ENCODE peak calls at places on chromosomes 16 and 17, in four cellular contexts. Q is CD8-positive, alpha-beta T cell; X is Panc1; S is GM13976. N is an unnamed sample.

GRCh38 chr17:76438906-76439305 is 14.0 kb downstream of the UBE2O start:
- DNase-seq in Q (no peak), X (no peak), S (no peak), N (no peak)

GRCh38 chr16:58393138-58393504 is 850 bp downstream of the GINS3 start:
- DNase-seq in Q (no peak), X (no peak), S (peak; percentile 37), N (no peak)

GRCh38 chr16:49419016-49419415 is 45.4 kb downstream of the C16orf78 start:
- DNase-seq in Q (no peak), X (no peak), S (no peak), N (no peak)

GRCh38 chr16:2724088-2724676 is 4.2 kb upstream of the PRSS27 start:
- DNase-seq in Q (no peak), X (no peak), S (no peak), N (no peak)

GRCh38 chr17:60606036-60606435 is 6.0 kb downstream of the PPM1D start:
- DNase-seq in Q (no peak), X (no peak), S (no peak), N (no peak)

GRCh38 chr16:4115209-4115940 is 867 bp downstream of the ADCY9 start:
- DNase-seq in Q (peak; percentile 19), X (no peak), S (peak; percentile 71), N (peak; percentile 56)

GRCh38 chr17:53090770-53091169 is 732.0 kb upstream of the KIF2B start:
- DNase-seq in Q (no peak), X (no peak), S (no peak), N (no peak)

GRCh38 chr16:28844226-28844885 is 1.8 kb downstream of the TUFM start:
- DNase-seq in Q (no peak), X (no peak), S (no peak), N (no peak)

GRCh38 chr17:60665602-60666001 is 12.0 kb upstream of the BCAS3 start:
- DNase-seq in Q (no peak), X (no peak), S (no peak), N (no peak)

GRCh38 chr16:11621920-11622651 is 35.4 kb upstream of the LITAF start:
- DNase-seq in Q (peak; percentile 63), X (no peak), S (peak; percentile 54), N (no peak)

GRCh38 chr16:56233795-56234566 is 42.7 kb downstream of the GNAO1 start:
- DNase-seq in Q (no peak), X (no peak), S (no peak), N (no peak)

GRCh38 chr17:1601571-1601970 is 27.1 kb downstream of the SLC43A2 start:
- DNase-seq in Q (no peak), X (no peak), S (no peak), N (no peak)

GRCh38 chr17:64115871-64116534 is 13.9 kb downstream of the ERN1 start:
- DNase-seq in Q (no peak), X (no peak), S (no peak), N (no peak)

GRCh38 chr17:47945529-47946508 is 4.4 kb downstream of the PNPO start:
- DNase-seq in Q (no peak), X (no peak), S (no peak), N (no peak)

GRCh38 chr17:48547839-48548686 is 3.2 kb upstream of the HOXB2 start:
- DNase-seq in Q (no peak), X (no peak), S (no peak), N (peak; percentile 38)

GRCh38 chr16:23729503-23730424 is 16.7 kb upstream of the ERN2 start:
- DNase-seq in Q (no peak), X (peak; percentile 7), S (no peak), N (peak; percentile 71)

GRCh38 chr16:1125471-1125870 is 27.4 kb upstream of the CACNA1H start:
- DNase-seq in Q (no peak), X (no peak), S (no peak), N (peak; percentile 34)

GRCh38 chr17:80613732-80614071 is 69.1 kb downstream of the RPTOR start:
- DNase-seq in Q (no peak), X (no peak), S (no peak), N (no peak)

GRCh38 chr17:32331243-32332040 is 10.5 kb downstream of the C17orf75 start:
- DNase-seq in Q (no peak), X (no peak), S (no peak), N (no peak)

GRCh38 chr17:47291242-47291873 is 32.4 kb upstream of the EFCAB13 start:
- DNase-seq in Q (no peak), X (no peak), S (no peak), N (no peak)

DNA sequence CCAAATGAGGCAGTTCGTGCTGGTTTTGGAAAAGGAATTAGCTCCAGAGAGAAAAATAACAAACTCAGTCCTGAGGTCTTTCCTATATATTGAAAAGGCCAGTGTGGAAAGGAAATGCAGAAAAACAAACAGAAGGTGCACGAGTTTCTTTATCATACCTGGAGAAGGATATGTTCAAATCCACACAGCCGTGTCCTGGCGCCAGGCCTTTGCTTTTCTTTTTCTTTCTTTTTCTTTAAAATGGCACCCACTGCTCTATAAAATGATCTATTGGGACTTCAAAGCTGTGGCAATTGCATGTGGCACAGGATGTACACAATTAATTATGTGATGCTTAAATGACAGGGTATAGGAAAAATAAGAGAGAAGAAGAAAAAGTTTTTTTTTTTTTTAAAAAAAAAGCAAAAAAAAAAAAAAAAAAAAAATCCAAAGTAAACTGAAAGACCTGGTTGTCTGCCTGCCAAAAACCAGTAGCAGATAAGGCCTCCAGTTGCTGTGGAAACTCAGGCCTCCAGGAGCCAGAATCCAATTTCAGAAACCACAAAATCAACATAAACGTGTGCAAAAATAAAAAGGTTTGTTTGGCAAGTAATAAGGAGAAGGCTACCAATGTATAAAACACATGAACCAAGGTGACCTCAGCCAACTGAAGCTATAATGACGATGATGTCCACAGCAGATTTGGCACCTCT is 957.6 kb upstream of the SOX9 start:
- DNase-seq in Q (no peak), X (no peak), S (no peak), N (peak; percentile 58)
- TF ChIP-seq CTCF in Q (no peak), X (no peak), S (no peak), N (no peak)

GRCh38 chr16:81445926-81446317 is 1.3 kb downstream of the CMIP start:
- DNase-seq in Q (no peak), X (no peak), S (no peak), N (no peak)

GRCh38 chr16:81443688-81444447 is 740 bp upstream of the CMIP start:
- DNase-seq in Q (no peak), X (no peak), S (no peak), N (peak; percentile 45)

GRCh38 chr16:81446318-81447275 is 2.0 kb downstream of the CMIP start:
- DNase-seq in Q (no peak), X (no peak), S (peak; percentile 59), N (peak; percentile 65)

GRCh38 chr16:81444448-81445121 is at the start of gene CMIP:
- DNase-seq in Q (peak; percentile 68), X (no peak), S (peak; percentile 97), N (peak; percentile 92)

DNA sequence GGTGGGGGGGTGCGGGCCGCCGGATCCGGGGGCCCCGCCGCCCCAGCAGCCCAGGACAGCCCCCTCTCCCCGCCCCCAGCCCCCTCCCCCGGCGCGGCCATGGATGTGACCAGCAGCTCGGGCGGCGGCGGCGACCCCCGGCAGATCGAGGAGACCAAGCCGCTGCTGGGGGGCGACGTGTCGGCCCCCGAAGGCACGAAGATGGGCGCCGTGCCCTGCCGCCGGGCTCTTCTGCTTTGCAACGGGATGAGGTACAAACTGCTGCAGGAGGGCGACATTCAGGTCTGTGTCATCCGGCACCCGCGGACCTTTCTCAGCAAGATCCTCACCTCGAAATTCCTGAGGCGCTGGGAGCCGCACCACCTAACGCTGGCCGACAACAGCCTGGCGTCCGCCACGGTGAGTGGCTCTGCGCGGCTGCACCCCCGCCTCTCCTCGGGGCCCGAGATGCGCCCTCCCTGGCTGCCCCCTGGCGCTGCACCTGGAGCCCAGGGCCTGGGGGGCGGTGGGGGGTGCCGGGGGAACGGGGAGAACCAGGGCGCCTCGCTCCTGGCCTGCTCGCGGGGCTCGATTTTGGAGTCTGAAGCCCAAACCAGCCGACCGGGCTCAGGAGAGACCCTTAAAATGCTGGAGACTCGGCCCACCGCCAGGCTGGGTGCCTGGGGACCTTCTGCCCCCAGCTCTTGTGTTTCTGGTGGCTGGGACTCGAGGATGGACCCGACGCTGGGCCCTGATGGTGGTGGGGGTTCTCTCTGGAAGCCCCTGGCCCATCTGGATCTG is 725 bp downstream of the CMIP start:
- DNase-seq in Q (no peak), X (no peak), S (peak; percentile 77), N (peak; percentile 63)
- TF ChIP-seq CTCF in Q (no peak), X (peak; percentile 50), S (peak; percentile 39), N (no peak)

GRCh38 chr16:85915125-85915845 is 16.3 kb downstream of the IRF8 start:
- DNase-seq in Q (no peak), X (no peak), S (no peak), N (no peak)

GRCh38 chr16:85917959-85918358 is 19.0 kb downstream of the IRF8 start:
- DNase-seq in Q (no peak), X (no peak), S (peak; percentile 52), N (no peak)

GRCh38 chr16:85916141-85916890 is 17.4 kb downstream of the IRF8 start:
- DNase-seq in Q (no peak), X (no peak), S (no peak), N (peak; percentile 75)

GRCh38 chr16:85918436-85918835 is 19.5 kb downstream of the IRF8 start:
- DNase-seq in Q (no peak), X (no peak), S (no peak), N (no peak)

DNA sequence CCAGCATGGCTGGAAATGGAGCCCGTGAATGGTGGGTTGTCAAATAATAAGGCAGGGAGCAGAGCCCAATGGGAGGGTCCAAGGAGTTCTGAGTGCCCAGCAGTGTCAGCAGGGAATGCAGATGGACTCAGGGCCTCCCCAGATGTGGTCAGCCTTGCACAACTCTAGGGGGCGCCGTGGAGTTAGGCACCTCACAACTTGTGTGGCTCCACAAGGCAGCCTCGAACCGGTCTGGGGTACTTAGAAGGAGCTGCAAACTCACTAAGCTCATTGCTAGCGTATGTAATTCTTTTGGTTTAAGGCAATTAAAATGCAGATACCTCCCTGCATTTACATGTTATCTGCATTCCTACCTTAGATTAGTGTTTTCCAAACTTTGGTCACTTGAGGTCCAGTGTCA is 18.1 kb downstream of the IRF8 start:
- DNase-seq in Q (no peak), X (no peak), S (no peak), N (no peak)
- TF ChIP-seq CTCF in Q (no peak), X (no peak), S (no peak), N (peak; percentile 19)

GRCh38 chr16:68528686-68529379 is 10.3 kb upstream of the ZFP90 start:
- DNase-seq in Q (peak; percentile 84), X (peak; percentile 64), S (peak; percentile 90), N (peak; percentile 91)
- TF ChIP-seq CTCF in Q (peak; percentile 94), X (peak; percentile 90), S (peak; percentile 98), N (peak; percentile 95)

DNA sequence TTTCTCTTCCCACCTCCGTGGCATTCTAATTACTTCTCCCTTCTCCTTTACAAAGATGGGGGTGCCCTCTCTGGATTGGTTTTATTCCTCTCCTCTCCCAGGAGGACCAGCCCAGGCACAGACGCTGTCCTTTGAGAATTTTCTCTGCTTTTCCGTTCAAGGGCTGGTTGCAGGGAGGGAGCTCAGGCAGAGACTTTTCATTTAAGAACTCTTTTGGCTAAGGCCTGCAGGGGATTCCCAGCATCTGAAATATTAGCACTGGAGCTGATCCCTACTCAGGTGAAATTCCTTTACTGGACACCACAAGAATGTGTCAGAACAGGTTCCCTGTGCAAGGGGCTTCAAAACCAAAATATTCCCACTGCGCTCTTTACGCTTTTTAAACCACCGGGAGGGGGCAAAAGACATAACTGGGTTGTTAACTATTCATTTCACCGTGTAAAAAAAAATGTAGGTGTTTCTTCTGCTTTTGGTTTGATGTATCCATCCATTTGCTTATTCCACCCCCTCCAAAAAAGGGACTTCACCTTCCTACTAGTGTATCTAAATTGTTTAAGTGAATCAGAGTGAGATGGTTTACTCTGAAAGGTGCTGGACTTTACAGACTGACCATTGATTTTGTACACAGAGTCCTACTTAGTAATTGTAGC is 1.4 kb downstream of the NFAT5 start:
- DNase-seq in Q (no peak), X (no peak), S (peak; percentile 50), N (peak; percentile 45)
- TF ChIP-seq CTCF in Q (peak; percentile 39), X (no peak), S (no peak), N (no peak)

N was measured in Calu3.